ENCODE peak calls at places on chromosomes 4 and X, in five cellular contexts. W is GM12878, R is H1, T is HepG2, M is K562. P is an unnamed sample.

GRCh38 chr4:47499705-47500104 is 14.6 kb downstream of the ATP10D start:
- DNase-seq in T (no peak), W (no peak), M (no peak), R (no peak), P (no peak)

GRCh38 chrX:45743081-45743533 is 542.4 kb upstream of the DIPK2B start:
- DNase-seq in T (peak), W (no peak), R (no peak), M (no peak), P (peak)

GRCh38 chr4:7557447-7557846 is 122.7 kb upstream of the PSAPL1 start:
- DNase-seq in M (no peak), W (no peak), T (peak), R (no peak), P (no peak)

GRCh38 chr4:123997736-123998449 is 601.3 kb downstream of the SPRY1 start:
- DNase-seq in W (no peak), M (no peak), T (no peak), R (no peak), P (no peak)

GRCh38 chrX:38988301-38988700 is 187.0 kb downstream of the MID1IP1 start:
- DNase-seq in M (no peak), T (no peak), R (no peak), W (no peak), P (no peak)

GRCh38 chrX:100819534-100819836 is 706 bp upstream of the CSTF2 start:
- DNase-seq in W (no peak), T (no peak), M (no peak), R (no peak), P (no peak)

GRCh38 chrX:153494541-153495361 is at the start of gene BGN:
- DNase-seq in M (peak), R (no peak), W (no peak), T (peak), P (no peak)

GRCh38 chr4:94504545-94504944 is 52.8 kb downstream of the PDLIM5 start:
- DNase-seq in W (no peak), M (no peak), R (no peak), T (no peak), P (no peak)

GRCh38 chr4:11628093-11628725 is 199.5 kb upstream of the HS3ST1 start:
- DNase-seq in R (no peak), W (no peak), M (no peak), T (no peak), P (peak)

GRCh38 chr4:170687751-170688150 is 598.0 kb upstream of the AADAT start:
- DNase-seq in R (no peak), M (no peak), T (no peak), W (no peak), P (no peak)

GRCh38 chr4:602559-602942 is 22.8 kb upstream of the PDE6B start:
- DNase-seq in T (peak), R (peak), M (peak), W (no peak), P (peak)

GRCh38 chr4:1183985-1184773 is 11.8 kb upstream of the SPON2 start:
- DNase-seq in M (no peak), W (peak), T (no peak), R (no peak), P (no peak)

GRCh38 chrX:102063445-102064074 is 61.9 kb upstream of the TCEAL2 start:
- DNase-seq in M (no peak), W (no peak), T (no peak), R (no peak), P (no peak)

GRCh38 chrX:102067966-102068723 is 57.3 kb upstream of the TCEAL2 start:
- DNase-seq in M (no peak), R (no peak), W (peak), T (peak), P (no peak)
- TF ChIP-seq SP1 in M (no peak), R (no peak), W (no peak), T (no peak), P (no peak)

GRCh38 chr4:173343832-173344397 is 9.8 kb upstream of the HMGB2 start:
- DNase-seq in R (no peak), W (no peak), T (no peak), M (no peak), P (no peak)

GRCh38 chr4:173347467-173347866 is 13.3 kb upstream of the HMGB2 start:
- DNase-seq in R (no peak), M (no peak), W (no peak), T (no peak), P (no peak)

GRCh38 chr4:173345648-173346047 is 11.5 kb upstream of the HMGB2 start:
- DNase-seq in R (no peak), T (no peak), W (no peak), M (no peak), P (no peak)

GRCh38 chr4:173346074-173346473 is 11.9 kb upstream of the HMGB2 start:
- DNase-seq in R (no peak), M (no peak), W (no peak), T (no peak), P (no peak)
- H2AFZ ChIP-seq in R (no peak), M (no peak), W (no peak), T (no peak), P (no peak)

GRCh38 chrX:6941041-6941440 is 206.5 kb upstream of the STS start:
- DNase-seq in T (no peak), R (no peak), M (no peak), W (no peak), P (no peak)
- TF ChIP-seq SRF in T (no peak), R (no peak), M (no peak), W (no peak), P (no peak)

DNA sequence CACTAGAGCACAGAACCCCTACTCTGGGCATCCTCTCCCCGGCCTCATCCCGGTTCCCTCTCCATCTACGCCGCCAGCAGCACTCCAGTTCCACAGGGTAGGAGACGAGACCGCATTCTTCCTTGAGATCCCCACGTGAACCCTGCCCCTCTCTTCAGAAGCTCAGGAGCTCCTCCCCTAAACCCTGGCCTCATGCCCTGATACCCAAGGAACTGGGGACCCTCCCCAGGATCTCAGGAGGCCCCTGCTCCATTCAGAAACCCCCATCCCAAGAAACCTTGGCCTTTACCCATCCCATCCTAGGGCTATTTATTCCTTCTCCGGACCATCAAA is 1.1 kb downstream of the PRICKLE3 start:
- DNase-seq in R (no peak), W (no peak), M (no peak), T (no peak), P (no peak)
- TF ChIP-seq SP1 in R (no peak), W (no peak), M (no peak), T (no peak), P (no peak)

GRCh38 chr4:141652161-141652778 is 15.9 kb downstream of the IL15 start:
- DNase-seq in R (no peak), M (no peak), T (no peak), W (no peak), P (no peak)

GRCh38 chr4:141656031-141656430 is 19.6 kb downstream of the IL15 start:
- DNase-seq in W (no peak), T (no peak), M (no peak), R (no peak), P (no peak)

GRCh38 chr4:141658316-141658715 is 21.9 kb downstream of the IL15 start:
- DNase-seq in W (no peak), M (no peak), R (no peak), T (no peak), P (no peak)

GRCh38 chr4:141657550-141657949 is 21.2 kb downstream of the IL15 start:
- DNase-seq in R (no peak), T (no peak), W (no peak), M (no peak), P (no peak)

GRCh38 chr4:141654098-141654497 is 17.7 kb downstream of the IL15 start:
- DNase-seq in M (no peak), T (no peak), W (no peak), R (peak), P (no peak)
- H2AFZ ChIP-seq in M (no peak), T (no peak), W (no peak), R (no peak), P (no peak)

GRCh38 chrX:77276742-77277141 is 170.4 kb upstream of the FGF16 start:
- DNase-seq in W (no peak), R (no peak), M (no peak), T (no peak), P (no peak)

DNA sequence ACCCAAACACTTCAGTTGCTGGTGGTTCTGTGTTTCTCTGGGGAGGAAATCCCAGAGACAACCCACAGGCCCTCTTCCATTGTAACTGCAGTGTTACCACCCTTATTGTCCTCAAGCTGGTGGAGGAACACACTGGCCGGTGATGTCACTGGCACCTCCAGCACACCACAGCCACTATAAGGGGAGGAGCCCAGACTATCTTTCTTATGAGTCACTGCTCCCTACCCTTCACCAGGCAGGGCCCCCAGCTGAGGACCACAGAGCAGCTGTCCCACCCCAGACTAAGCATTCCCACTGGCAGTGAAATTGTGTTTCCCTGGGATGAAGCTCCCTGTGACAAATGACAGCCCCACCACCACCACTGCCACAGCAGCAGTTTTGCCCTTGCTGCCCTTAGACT is 171.8 kb upstream of the FGF16 start:
- DNase-seq in W (no peak), T (no peak), M (no peak), R (no peak), P (no peak)
- TF ChIP-seq SRF in W (no peak), T (no peak), M (no peak), R (no peak), P (no peak)

DNA sequence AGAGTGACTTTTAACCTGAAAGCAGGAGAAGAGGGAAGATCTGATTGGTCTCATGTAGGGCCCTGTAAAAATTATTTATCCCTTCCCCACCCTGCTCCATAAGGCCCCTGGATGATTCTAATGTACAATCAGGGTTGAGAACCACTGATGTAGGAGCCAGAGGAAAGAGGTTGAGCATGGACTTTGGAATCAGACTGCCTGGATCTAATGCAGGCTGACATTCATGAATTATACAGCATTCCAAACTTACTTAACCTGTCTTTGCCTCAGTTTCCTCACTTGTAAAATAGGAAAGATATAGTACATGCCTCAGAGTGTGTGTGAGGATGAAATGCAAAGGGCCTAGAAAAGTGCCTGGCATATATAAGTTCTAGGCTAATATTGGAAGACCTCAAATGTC is 47.0 kb downstream of the STX18 start:
- DNase-seq in T (no peak), R (no peak), W (no peak), M (no peak), P (no peak)
- TF ChIP-seq SP1 in T (no peak), R (no peak), W (no peak), M (no peak), P (no peak)

GRCh38 chrX:113935516-113935915 is 648.4 kb upstream of the HTR2C start:
- DNase-seq in M (no peak), T (no peak), W (no peak), R (no peak), P (no peak)
- H2AFZ ChIP-seq in M (no peak), T (no peak), W (no peak), R (no peak), P (no peak)

GRCh38 chrX:24262309-24262708 is 51.6 kb downstream of the SUPT20HL2 start:
- DNase-seq in W (no peak), R (no peak), T (no peak), M (no peak), P (no peak)

GRCh38 chrX:24257011-24257410 is 56.9 kb downstream of the SUPT20HL2 start:
- DNase-seq in R (no peak), T (no peak), M (no peak), W (no peak), P (no peak)

GRCh38 chrX:24260827-24261550 is 52.9 kb downstream of the SUPT20HL2 start:
- DNase-seq in W (no peak), M (no peak), T (no peak), R (no peak), P (no peak)

GRCh38 chrX:24264383-24264782 is 49.5 kb downstream of the SUPT20HL2 start:
- DNase-seq in W (no peak), M (no peak), R (no peak), T (no peak), P (no peak)

DNA sequence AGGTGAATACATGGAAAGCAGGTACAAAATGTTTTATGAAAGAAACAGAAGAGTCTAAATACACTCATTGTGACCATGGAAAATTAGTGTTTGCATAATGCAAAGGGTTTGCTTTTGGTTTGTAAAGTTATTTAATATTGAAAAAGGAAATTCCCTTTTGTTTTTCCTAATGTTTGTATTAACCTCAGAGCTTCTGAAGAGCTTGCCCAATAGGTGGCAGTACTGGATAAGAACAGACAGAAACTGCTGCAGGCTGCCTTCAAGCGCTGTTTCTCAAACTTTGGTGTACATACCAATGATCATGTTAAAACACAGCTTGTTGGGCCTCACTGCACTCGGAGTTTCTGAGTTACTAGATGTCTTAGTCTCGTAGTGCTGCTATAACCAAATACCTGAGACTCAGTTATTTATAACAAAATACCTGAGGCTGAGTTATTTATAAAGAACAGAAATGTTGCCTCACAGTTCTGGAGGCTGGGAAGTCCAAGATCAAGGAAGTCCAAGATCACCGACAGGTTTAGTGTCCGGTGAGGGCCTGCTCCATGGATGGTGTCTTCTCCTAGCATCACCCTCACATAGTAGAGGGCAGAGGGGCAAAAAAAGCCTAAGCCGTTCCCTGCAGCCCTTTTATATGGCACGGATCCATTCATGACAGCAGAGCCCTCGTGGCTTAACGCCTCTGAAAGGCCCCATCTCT is 54.2 kb downstream of the SUPT20HL2 start:
- DNase-seq in M (peak), T (peak), R (no peak), W (no peak), P (peak)
- TF ChIP-seq SRF in M (no peak), T (no peak), R (no peak), W (no peak), P (no peak)

P was measured in HCT116.